ENCODE peak calls at places on chromosomes 2 and 18, in four cellular contexts. S is activated naive CD8-positive, alpha-beta T cell treated with anti-CD3 and anti-CD28 coated beads, Interleukin-2, amount 10 ng/mL, durations not matched to agents 7 days and 5 days; H is anterior cingulate cortex; O is neural progenitor cell. A is an unnamed sample.

GRCh38 chr2:192749606-192750200 is 555.0 kb upstream of the TMEFF2 start:
- DNase-seq in S (no peak), H (no peak), O (peak; percentile 38), A (no peak)

GRCh38 chr2:128252501-128252900 is 66.2 kb downstream of the HS6ST1 start:
- DNase-seq in S (no peak), H (no peak), O (no peak), A (no peak)

GRCh38 chr2:1968988-1969700 is 224.8 kb upstream of the PXDN start:
- DNase-seq in S (no peak), H (no peak), O (no peak), A (no peak)

GRCh38 chr2:39845460-39846146 is 66.5 kb upstream of the THUMPD2 start:
- DNase-seq in S (no peak), H (no peak), O (no peak), A (no peak)

GRCh38 chr2:42407476-42407875 is 46.5 kb upstream of the COX7A2L start:
- DNase-seq in S (no peak), H (no peak), O (no peak), A (no peak)

GRCh38 chr2:237733677-237734300 is 64.8 kb upstream of the RBM44 start:
- DNase-seq in S (no peak), H (no peak), O (no peak), A (no peak)

GRCh38 chr2:165122521-165122920 is 81.3 kb downstream of the SCN3A start:
- DNase-seq in S (no peak), H (no peak), O (no peak), A (no peak)

GRCh38 chr2:68190991-68191731 is 33.5 kb downstream of the PNO1 start:
- DNase-seq in S (no peak), H (no peak), O (no peak), A (no peak)

GRCh38 chr2:119756837-119757236 is 2.9 kb upstream of the PTPN4 start:
- DNase-seq in S (no peak), H (peak; percentile 23), O (no peak), A (no peak)

GRCh38 chr2:177758591-177759371 is 313.8 kb downstream of the PDE11A start:
- DNase-seq in S (no peak), H (peak; percentile 26), O (peak; percentile 80), A (no peak)

GRCh38 chr18:56962322-56962721 is 184.6 kb upstream of the BOD1L2 start:
- DNase-seq in S (no peak), H (no peak), O (no peak), A (no peak)

GRCh38 chr18:61589724-61590065 is 256.5 kb downstream of the CDH20 start:
- DNase-seq in S (no peak), H (no peak), O (no peak), A (no peak)

GRCh38 chr2:128646691-128647090 is 328.0 kb upstream of the HS6ST1 start:
- DNase-seq in S (no peak), H (no peak), O (no peak), A (no peak)

GRCh38 chr18:60092073-60092472 is 192.3 kb downstream of the PMAIP1 start:
- DNase-seq in S (no peak), H (no peak), O (no peak), A (no peak)

GRCh38 chr2:152354069-152354755 is 19.2 kb downstream of the FMNL2 start:
- DNase-seq in S (no peak), H (no peak), O (no peak), A (no peak)

GRCh38 chr2:207765541-207765940 is 4.2 kb downstream of the FZD5 start:
- DNase-seq in S (no peak), H (no peak), O (peak; percentile 70), A (peak; percentile 76)

GRCh38 chr2:20444993-20445910 is 1.6 kb upstream of the RHOB start:
- DNase-seq in S (no peak), H (no peak), O (no peak), A (peak; percentile 43)

GRCh38 chr2:168734199-168734746 is 68.2 kb upstream of the NOSTRIN start:
- DNase-seq in S (no peak), H (no peak), O (no peak), A (no peak)

GRCh38 chr2:165969227-165969626 is 15.7 kb upstream of the TTC21B start:
- DNase-seq in S (no peak), H (no peak), O (no peak), A (no peak)

GRCh38 chr18:49819768-49820662 is 6.7 kb upstream of the ACAA2 start:
- DNase-seq in S (peak; percentile 58), H (no peak), O (no peak), A (peak; percentile 61)

GRCh38 chr2:147989809-147990403 is 30.6 kb downstream of the ORC4 start:
- DNase-seq in S (no peak), H (no peak), O (peak; percentile 16), A (no peak)

GRCh38 chr18:3596324-3597158 is 146.6 kb downstream of the TGIF1 start:
- DNase-seq in S (no peak), H (peak; percentile 32), O (peak; percentile 47), A (peak; percentile 80)

GRCh38 chr2:64063924-64064331 is 44.7 kb upstream of the VPS54 start:
- DNase-seq in S (no peak), H (no peak), O (no peak), A (no peak)

GRCh38 chr2:175187378-175187777 is 5.9 kb upstream of the ATP5MC3 start:
- DNase-seq in S (no peak), H (no peak), O (no peak), A (no peak)

GRCh38 chr18:69435000-69435399 is 34.3 kb downstream of the DOK6 start:
- DNase-seq in S (no peak), H (no peak), O (no peak), A (no peak)

GRCh38 chr2:134229540-134229939 is 24.3 kb upstream of the MGAT5 start:
- DNase-seq in S (no peak), H (no peak), O (no peak), A (no peak)

GRCh38 chr2:186879312-186879711 is 30.3 kb upstream of the ZSWIM2 start:
- DNase-seq in S (no peak), H (no peak), O (no peak), A (no peak)

GRCh38 chr2:231270221-231271114 is 72.0 kb downstream of the ARMC9 start:
- DNase-seq in S (no peak), H (no peak), O (no peak), A (no peak)

GRCh38 chr18:58805482-58806187 is 59.0 kb upstream of the ZNF532 start:
- DNase-seq in S (no peak), H (no peak), O (peak; percentile 72), A (no peak)

GRCh38 chr2:28252308-28252707 is 140.3 kb upstream of the FOSL2 start:
- DNase-seq in S (no peak), H (no peak), O (no peak), A (no peak)

A was measured in Peyer's patch.